ENCODE peak calls at places on chromosomes 6 and 20, in five cellular contexts. S, O, D, A and X are unnamed samples.

GRCh38 chr20:62138912-62139311 is 4.3 kb downstream of the PSMA7 start:
- DNase-seq in S (no peak), O (no peak), A (no peak), D (no peak), X (no peak)

GRCh38 chr6:63236398-63236817 is 25.1 kb downstream of the FKBP1C start:
- DNase-seq in O (no peak), S (no peak), D (no peak), A (no peak), X (no peak)

GRCh38 chr6:25022140-25022553 is 86.4 kb upstream of the RIPOR2 start:
- DNase-seq in A (no peak), O (no peak), S (no peak), D (no peak), X (no peak)

GRCh38 chr20:11799131-11799800 is 118.4 kb upstream of the BTBD3 start:
- DNase-seq in D (no peak), O (no peak), A (no peak), S (no peak), X (no peak)

GRCh38 chr6:136420853-136421252 is 129.4 kb downstream of the MAP7 start:
- DNase-seq in S (no peak), O (no peak), A (no peak), D (no peak), X (no peak)

GRCh38 chr6:118495639-118496296 is 52.3 kb upstream of the PLN start:
- DNase-seq in D (no peak), S (no peak), O (no peak), A (no peak), X (no peak)

GRCh38 chr20:53929974-53930650 is 140.3 kb downstream of the BCAS1 start:
- DNase-seq in S (no peak), O (no peak), D (no peak), A (no peak), X (no peak)

GRCh38 chr20:15252289-15252688 is 914.9 kb upstream of the FLRT3 start:
- DNase-seq in D (no peak), S (peak; percentile 18), O (no peak), A (no peak), X (no peak)

GRCh38 chr6:85923013-85923430 is 280.3 kb upstream of the SYNCRIP start:
- DNase-seq in S (peak; percentile 21), A (peak; percentile 67), O (peak; percentile 44), D (peak; percentile 42), X (peak; percentile 32)

GRCh38 chr6:153872946-153873345 is 166.1 kb upstream of the OPRM1 start:
- DNase-seq in A (peak; percentile 11), D (no peak), O (no peak), S (peak; percentile 91), X (no peak)

GRCh38 chr20:17465236-17465635 is 65.9 kb downstream of the BFSP1 start:
- DNase-seq in D (no peak), A (no peak), S (no peak), O (no peak), X (no peak)

GRCh38 chr6:53107091-53107490 is 41.5 kb downstream of the GCM1 start:
- DNase-seq in A (no peak), D (peak; percentile 81), S (peak; percentile 26), O (no peak), X (peak; percentile 66)

GRCh38 chr6:130215526-130215925 is 7.2 kb downstream of the SAMD3 start:
- DNase-seq in O (no peak), D (no peak), S (no peak), A (no peak), X (no peak)

GRCh38 chr6:147023148-147023547 is 181.1 kb upstream of the STXBP5 start:
- DNase-seq in A (no peak), D (no peak), S (no peak), O (no peak), X (no peak)

GRCh38 chr6:87093651-87094050 is 1.3 kb downstream of the CGA start:
- DNase-seq in S (no peak), D (no peak), A (peak; percentile 18), O (no peak), X (no peak)

GRCh38 chr6:159693894-159694545 is 979 bp upstream of the SOD2 start:
- DNase-seq in D (no peak), A (no peak), S (no peak), O (no peak), X (peak; percentile 87)

GRCh38 chr6:148550569-148550968 is 196.3 kb upstream of the UST start:
- DNase-seq in D (no peak), A (no peak), S (no peak), O (no peak), X (no peak)

GRCh38 chr20:20233041-20233514 is 134.8 kb upstream of the INSM1 start:
- DNase-seq in O (no peak), A (no peak), S (no peak), D (no peak), X (no peak)

GRCh38 chr20:41371361-41371760 is 4.7 kb upstream of the EMILIN3 start:
- DNase-seq in O (no peak), A (no peak), D (no peak), S (no peak), X (no peak)

GRCh38 chr6:111798281-111798725 is 74.9 kb downstream of the FYN start:
- DNase-seq in A (no peak), S (no peak), D (no peak), O (no peak), X (no peak)

GRCh38 chr6:149897015-149897697 is 757 bp downstream of the RAET1E start:
- DNase-seq in A (peak; percentile 17), D (peak; percentile 95), O (no peak), S (peak; percentile 47), X (peak; percentile 16)

GRCh38 chr6:34743625-34744293 is 13.5 kb upstream of the SNRPC start:
- DNase-seq in S (no peak), O (no peak), A (no peak), D (no peak), X (no peak)

GRCh38 chr20:58651823-58652605 is 931 bp downstream of the STX16 start:
- DNase-seq in A (peak; percentile 79), O (peak; percentile 91), S (no peak), D (peak; percentile 85), X (no peak)

GRCh38 chr20:59749293-59749680 is 144.9 kb downstream of the PHACTR3 start:
- DNase-seq in S (no peak), A (no peak), D (peak; percentile 91), O (no peak), X (no peak)

GRCh38 chr6:30060634-30060981 is 457 bp upstream of the POLR1H start:
- DNase-seq in S (no peak), O (no peak), A (peak; percentile 37), D (peak; percentile 40), X (no peak)

GRCh38 chr20:63333241-63333836 is 27.8 kb downstream of the CHRNA4 start:
- DNase-seq in O (no peak), A (no peak), S (no peak), D (no peak), X (no peak)

GRCh38 chr6:7545509-7546369 is 4.3 kb downstream of the DSP start:
- DNase-seq in D (no peak), O (no peak), S (no peak), A (no peak), X (no peak)

GRCh38 chr6:138038148-138038870 is 68.9 kb downstream of the PERP start:
- DNase-seq in O (no peak), A (no peak), S (no peak), D (no peak), X (no peak)

GRCh38 chr6:140546640-140547039 is 1172.2 kb upstream of the CITED2 start:
- DNase-seq in D (peak; percentile 8), O (no peak), S (no peak), A (no peak), X (no peak)

GRCh38 chr6:12750416-12750815 is 33.8 kb downstream of the PHACTR1 start:
- DNase-seq in O (no peak), A (no peak), S (no peak), D (no peak), X (no peak)

GRCh38 chr20:34389206-34389953 is 26.3 kb downstream of the ITCH start:
- DNase-seq in A (peak; percentile 92), O (no peak), S (no peak), D (no peak), X (no peak)

GRCh38 chr6:32184084-32184640 is at the start of gene AGER:
- DNase-seq in S (no peak), O (no peak), D (no peak), A (no peak), X (no peak)